ENCODE peak calls at places on chromosomes 4 and X, in eight cellular contexts. C is fibroblast of lung; S is immature natural killer cell; T is activated CD4-positive, alpha-beta memory T cell treated with anti-CD3 and anti-CD28 coated beads, Interleukin-2, amount 10 ng/mL, durations not matched to agents 7 days and 5 days; K is EL; Y is BE2C; L is activated T-helper 1 cell treated with anti-CD3 and anti-CD28 coated beads, Interleukin-12 subunit alpha, Interleukin-12 subunit beta, Interleukin-2, Interleukin-4 antibody, amounts not matched to agents 30 ng/mL and 10 ng/mL and 1 ng/mL, durations not matched to agents 14 hours and 24 hours and 36 hours; J is iris pigment epithelial cell. A is an unnamed sample.

GRCh38 chrX:113202601-113203000 is 362.0 kb upstream of the AMOT start:
- DNase-seq in Y (no peak), C (no peak), K (no peak), L (no peak), J (no peak), T (no peak), S (no peak), A (no peak)

GRCh38 chrX:65516756-65517155 is 17.8 kb downstream of the LAS1L start:
- DNase-seq in K (no peak), S (no peak), J (no peak), T (no peak), Y (no peak), C (no peak), L (no peak), A (no peak)

GRCh38 chr4:6198768-6199343 is 1.5 kb downstream of the JAKMIP1 start:
- DNase-seq in S (peak), T (peak), C (peak), K (no peak), Y (peak), J (peak), L (no peak), A (no peak)

GRCh38 chrX:12610079-12610478 is 181.1 kb upstream of the PRPS2 start:
- DNase-seq in C (peak), T (no peak), L (no peak), Y (no peak), K (peak), S (no peak), J (peak), A (no peak)

GRCh38 chrX:71923516-71923915 is 12.9 kb downstream of the NHSL2 start:
- DNase-seq in S (no peak), J (no peak), C (peak), T (no peak), L (no peak), Y (peak), K (no peak), A (no peak)

GRCh38 chr4:88158360-88159136 is at the start of gene ABCG2:
- DNase-seq in K (peak), Y (peak), S (peak), L (peak), J (peak), C (peak), T (peak), A (no peak)

GRCh38 chr4:158159054-158159717 is 13.6 kb downstream of the GASK1B start:
- DNase-seq in J (peak), C (peak), L (no peak), Y (no peak), T (no peak), S (no peak), K (peak), A (no peak)

GRCh38 chrX:38806054-38806389 is 4.8 kb downstream of the MID1IP1 start:
- DNase-seq in L (no peak), Y (peak), S (no peak), C (no peak), J (no peak), T (no peak), K (no peak), A (no peak)

GRCh38 chr4:78038704-78039103 is 18.4 kb upstream of the FRAS1 start:
- DNase-seq in L (no peak), C (no peak), K (no peak), J (no peak), S (no peak), Y (no peak), T (no peak), A (no peak)

GRCh38 chrX:23883737-23884354 is 23.9 kb downstream of the APOO start:
- DNase-seq in J (peak), K (peak), C (peak), Y (no peak), S (no peak), L (no peak), T (no peak), A (no peak)

GRCh38 chr4:7788687-7789425 is 150.8 kb downstream of the AFAP1 start:
- DNase-seq in Y (no peak), S (no peak), T (no peak), C (no peak), K (no peak), J (no peak), L (no peak), A (no peak)

GRCh38 chr4:105978684-105979296 is 83.5 kb downstream of the NPNT start:
- DNase-seq in K (peak), Y (peak), J (peak), T (no peak), S (no peak), L (no peak), C (peak), A (no peak)

GRCh38 chr4:8915201-8916200 is 43.9 kb upstream of the HMX1 start:
- DNase-seq in L (no peak), T (peak), C (no peak), Y (no peak), K (no peak), S (no peak), J (no peak), A (peak)

GRCh38 chrX:68874076-68874475 is 45.3 kb downstream of the EFNB1 start:
- DNase-seq in Y (no peak), T (no peak), S (no peak), K (no peak), C (no peak), J (no peak), L (no peak), A (no peak)

GRCh38 chr4:184385705-184386141 is 88.6 kb downstream of the IRF2 start:
- DNase-seq in Y (no peak), K (no peak), C (no peak), L (no peak), J (no peak), T (no peak), S (no peak), A (peak)